ENCODE peak calls at places on chromosomes 2 and 18, in five cellular contexts. Z is mucosa of gallbladder; E is smooth muscle cell of the brain vasculature; H is COLO829; G is activated T-helper 1 cell treated with anti-CD3 and anti-CD28 coated beads, Interleukin-12 subunit alpha, Interleukin-12 subunit beta, Interleukin-2, Interleukin-4 antibody, amounts not matched to agents 30 ng/mL and 10 ng/mL and 1 ng/mL, durations not matched to agents 14 hours and 24 hours and 36 hours. W is an unnamed sample.

GRCh38 chr2:46857871-46858696 is 57.5 kb downstream of the MCFD2 start:
- DNase-seq in E (no peak), H (no peak), Z (no peak), G (no peak), W (no peak)

GRCh38 chr18:46899274-46899948 is 17.9 kb downstream of the PIAS2 start:
- DNase-seq in H (no peak), E (no peak), G (no peak), Z (no peak), W (no peak)

GRCh38 chr2:8315766-8316165 is 366.1 kb upstream of the ID2 start:
- DNase-seq in G (no peak), Z (no peak), E (no peak), H (no peak), W (peak)

GRCh38 chr2:65018141-65018582 is 29.0 kb downstream of the SLC1A4 start:
- DNase-seq in Z (no peak), H (no peak), E (no peak), G (no peak), W (peak)

GRCh38 chr2:218745559-218746469 is 35.2 kb downstream of the TTLL4 start:
- DNase-seq in Z (peak), G (no peak), H (peak), E (no peak), W (peak)

GRCh38 chr2:30782124-30782523 is 25.1 kb downstream of the CAPN13 start:
- DNase-seq in E (no peak), Z (peak), H (no peak), G (no peak), W (no peak)

GRCh38 chr2:23545811-23546210 is 160.8 kb downstream of the KLHL29 start:
- DNase-seq in G (no peak), H (no peak), Z (no peak), E (no peak), W (no peak)

GRCh38 chr2:50975546-50975945 is 56.4 kb downstream of the NRXN1 start:
- DNase-seq in G (no peak), E (no peak), Z (no peak), H (no peak), W (no peak)

GRCh38 chr2:222919841-222920609 is 59.2 kb downstream of the ACSL3 start:
- DNase-seq in G (no peak), Z (no peak), H (peak), E (peak), W (no peak)

GRCh38 chr2:152176113-152176714 is 651 bp upstream of the STAM2 start:
- DNase-seq in Z (no peak), E (no peak), G (no peak), H (no peak), W (no peak)

GRCh38 chr2:133955174-133955573 is 298.7 kb upstream of the MGAT5 start:
- DNase-seq in H (no peak), E (no peak), G (no peak), Z (no peak), W (no peak)

GRCh38 chr2:171347591-171348032 is 86.2 kb downstream of the METTL8 start:
- DNase-seq in E (no peak), Z (peak), H (no peak), G (no peak), W (no peak)

GRCh38 chr2:145617906-145618305 is 1098.0 kb upstream of the ZEB2 start:
- DNase-seq in E (no peak), Z (no peak), G (no peak), H (no peak), W (no peak)

GRCh38 chr18:39318008-39318407 is 1752.4 kb upstream of the CELF4 start:
- DNase-seq in Z (peak), E (no peak), H (no peak), G (no peak), W (no peak)

GRCh38 chr2:207727256-207727655 is 15.8 kb downstream of the CCNYL1 start:
- DNase-seq in H (no peak), E (no peak), G (no peak), Z (no peak), W (no peak)

GRCh38 chr2:199660167-199660566 is 190.8 kb downstream of the FTCDNL1 start:
- DNase-seq in G (no peak), H (no peak), Z (no peak), E (no peak), W (no peak)

GRCh38 chr2:46487667-46488333 is 8.4 kb downstream of the TMEM247 start:
- DNase-seq in G (no peak), Z (peak), H (no peak), E (no peak), W (peak)

GRCh38 chr2:144032566-144032965 is 487.4 kb downstream of the ZEB2 start:
- DNase-seq in Z (no peak), H (no peak), E (no peak), G (no peak), W (no peak)

GRCh38 chr18:26057208-26057821 is 33.1 kb downstream of the SS18 start:
- DNase-seq in Z (no peak), E (peak), H (no peak), G (no peak), W (no peak)

GRCh38 chr2:40507429-40507828 is 55.5 kb upstream of the SLC8A1 start:
- DNase-seq in H (no peak), Z (no peak), G (no peak), E (no peak), W (no peak)

GRCh38 chr2:232505805-232506360 is 14.3 kb upstream of the PRSS56 start:
- DNase-seq in E (no peak), G (no peak), Z (no peak), H (no peak), W (no peak)

GRCh38 chr2:8049111-8049720 is 632.6 kb upstream of the ID2 start:
- DNase-seq in G (no peak), H (no peak), E (no peak), Z (no peak), W (no peak)

GRCh38 chr2:14234911-14235310 is 397.6 kb upstream of the LRATD1 start:
- DNase-seq in G (no peak), Z (no peak), E (no peak), H (no peak), W (no peak)

GRCh38 chr2:30631051-30631671 is 176.1 kb downstream of the CAPN13 start:
- DNase-seq in G (no peak), E (no peak), Z (no peak), H (no peak), W (no peak)

GRCh38 chr2:60445684-60446184 is 107.7 kb downstream of the BCL11A start:
- DNase-seq in E (no peak), H (no peak), Z (no peak), G (no peak), W (no peak)

GRCh38 chr2:78782196-78782595 is 243.3 kb upstream of the REG3G start:
- DNase-seq in G (no peak), H (no peak), E (no peak), Z (no peak), W (no peak)

GRCh38 chr2:219571311-219572236 is at the start of gene OBSL1:
- DNase-seq in E (peak), G (no peak), Z (no peak), H (peak), W (peak)

GRCh38 chr2:64653174-64654062 is at the start of gene SERTAD2:
- DNase-seq in E (peak), G (peak), Z (peak), H (peak), W (peak)

W was measured in left cardiac atrium.